ENCODE peak calls at places on chromosomes 7 and 10, in eight cellular contexts. Y is stimulated activated CD4-positive, alpha-beta T cell treated with anti-CD3 and anti-CD28 coated beads, Interleukin-1b, Interleukin-23, amount 100 ng/mL, for 48 hours; P is T-helper 1 cell; D is brain microvascular endothelial cell; M is CD4-positive, CD25-positive, alpha-beta regulatory T cell; L is activated CD8-positive, alpha-beta memory T cell treated with anti-CD3 and anti-CD28 coated beads for 24 hours; O is NCI-H1105; B is ELF-1. T is an unnamed sample.
A peak's percentile ranks its signal among the peaks of the same experiment; 100 is the strongest.

GRCh38 chr7:47672267-47672920 is 90.5 kb upstream of the TNS3 start:
- DNase-seq in B (peak; percentile 18), D (no peak), L (no peak), P (no peak), O (no peak), M (no peak), Y (no peak), T (no peak)

GRCh38 chr10:128000660-128001059 is 93.8 kb downstream of the PTPRE start:
- DNase-seq in M (no peak), B (no peak), P (no peak), O (no peak), D (no peak), Y (no peak), L (no peak), T (no peak)

GRCh38 chr10:46514899-46515298 is 41.6 kb downstream of the GPRIN2 start:
- DNase-seq in L (no peak), M (no peak), Y (no peak), P (no peak), D (no peak), O (no peak), B (no peak), T (peak; percentile 46)

GRCh38 chr7:2926898-2927405 is 82.8 kb upstream of the GNA12 start:
- DNase-seq in P (no peak), D (no peak), B (no peak), L (no peak), O (no peak), M (no peak), Y (no peak), T (no peak)

GRCh38 chr7:2796358-2797352 is 47.5 kb downstream of the GNA12 start:
- DNase-seq in P (no peak), B (no peak), O (no peak), Y (no peak), L (no peak), D (peak; percentile 80), M (no peak), T (no peak)

GRCh38 chr7:105638942-105639495 is 57.7 kb upstream of the EFCAB10 start:
- DNase-seq in D (no peak), Y (no peak), M (no peak), L (no peak), P (no peak), O (no peak), B (peak; percentile 79), T (no peak)

GRCh38 chr10:76416642-76417041 is 985.2 kb downstream of the LRMDA start:
- DNase-seq in M (no peak), L (no peak), Y (no peak), B (no peak), P (no peak), D (no peak), O (no peak), T (no peak)

GRCh38 chr10:101506829-101507228 is 81.2 kb downstream of the POLL start:
- DNase-seq in B (no peak), D (no peak), O (no peak), M (no peak), L (no peak), Y (no peak), P (no peak), T (no peak)

GRCh38 chr10:109933984-109934565 is 10.8 kb upstream of the XPNPEP1 start:
- DNase-seq in D (no peak), P (no peak), M (peak; percentile 62), O (no peak), L (peak; percentile 67), B (peak; percentile 44), Y (peak; percentile 13), T (no peak)

GRCh38 chr7:89072094-89072493 is 276.6 kb upstream of the TEX47 start:
- DNase-seq in D (no peak), Y (no peak), B (no peak), M (no peak), O (no peak), L (no peak), P (no peak), T (no peak)

GRCh38 chr7:134520130-134520529 is 7.2 kb upstream of the AKR1B10 start:
- DNase-seq in P (no peak), D (no peak), M (no peak), O (no peak), B (no peak), Y (no peak), L (no peak), T (no peak)

GRCh38 chr7:17941171-17941490 is 837 bp upstream of the SNX13 start:
- DNase-seq in B (no peak), Y (no peak), O (peak; percentile 21), M (peak; percentile 22), L (no peak), P (no peak), D (no peak), T (no peak)

GRCh38 chr7:158097106-158097505 is 490.5 kb downstream of the PTPRN2 start:
- DNase-seq in D (no peak), B (no peak), Y (no peak), M (no peak), O (no peak), L (no peak), P (no peak), T (peak; percentile 36)

GRCh38 chr10:126088144-126088543 is 191.8 kb downstream of the FANK1 start:
- DNase-seq in Y (no peak), P (no peak), B (peak; percentile 13), D (peak; percentile 79), M (no peak), L (no peak), O (no peak), T (no peak)

GRCh38 chr10:76576276-76576962 is 1061.2 kb downstream of the KCNMA1 start:
- DNase-seq in B (no peak), P (no peak), Y (no peak), M (no peak), O (no peak), D (peak; percentile 60), L (no peak), T (no peak)

GRCh38 chr10:76302936-76303656 is 871.7 kb downstream of the LRMDA start:
- DNase-seq in L (no peak), P (no peak), Y (no peak), B (no peak), M (no peak), O (no peak), D (no peak), T (no peak)

GRCh38 chr10:44517635-44518034 is 132.7 kb upstream of the CXCL12 start:
- DNase-seq in Y (peak; percentile 2), O (no peak), B (peak; percentile 50), P (no peak), D (no peak), M (no peak), L (no peak), T (no peak)

GRCh38 chr10:11698691-11699545 is 43.3 kb upstream of the ECHDC3 start:
- DNase-seq in P (no peak), D (no peak), B (no peak), O (no peak), M (no peak), L (no peak), Y (no peak), T (peak; percentile 76)

GRCh38 chr7:146781352-146782116 is 664.9 kb downstream of the CNTNAP2 start:
- DNase-seq in B (no peak), M (no peak), Y (no peak), L (no peak), D (no peak), O (no peak), P (no peak), T (no peak)

GRCh38 chr7:91416485-91416884 is 152.3 kb downstream of the FZD1 start:
- DNase-seq in Y (no peak), D (no peak), M (no peak), P (no peak), B (no peak), L (no peak), O (no peak), T (no peak)

GRCh38 chr10:70498970-70499828 is 20.6 kb downstream of the PALD1 start:
- DNase-seq in B (no peak), O (no peak), L (no peak), Y (no peak), M (no peak), D (no peak), P (no peak), T (no peak)

GRCh38 chr10:101668566-101668965 is 26.4 kb downstream of the FBXW4 start:
- DNase-seq in O (no peak), P (no peak), B (no peak), M (no peak), D (no peak), L (no peak), Y (no peak), T (no peak)